ENCODE peak calls at places on chromosomes 12 and 14, in nine cellular contexts. H, K, F, G, Y, I, D, P and O are unnamed samples.

GRCh38 chr12:34208331-34209258 is 186.3 kb downstream of the ALG10 start:
- DNase-seq in H (no peak), K (peak), F (no peak), G (no peak), Y (no peak), I (no peak), D (no peak), P (no peak), O (no peak)

GRCh38 chr14:23057757-23058653 is 685 bp upstream of the CDH24 start:
- DNase-seq in H (peak), K (peak), F (peak), G (peak), Y (peak), I (peak), D (peak), P (peak), O (peak)

GRCh38 chr12:82708507-82708906 is 21.8 kb downstream of the TMTC2 start:
- DNase-seq in H (no peak), K (peak), F (no peak), G (no peak), Y (peak), I (no peak), D (no peak), P (no peak), O (no peak)

GRCh38 chr12:115606040-115606439 is 671.5 kb downstream of the MED13L start:
- DNase-seq in H (no peak), K (no peak), F (no peak), G (no peak), Y (no peak), I (no peak), D (no peak), P (no peak), O (no peak)

GRCh38 chr12:123118397-123118945 is 32.4 kb downstream of the PITPNM2 start:
- DNase-seq in H (no peak), K (no peak), F (no peak), G (no peak), Y (no peak), I (no peak), D (no peak), P (no peak), O (no peak)

GRCh38 chr14:102955636-102956035 is 33.2 kb downstream of the AMN start:
- DNase-seq in H (no peak), K (peak), F (no peak), G (no peak), Y (no peak), I (no peak), D (no peak), P (no peak), O (no peak)

GRCh38 chr14:31025335-31026075 is at the start of gene AP4S1:
- DNase-seq in H (peak), K (peak), F (no peak), G (peak), Y (no peak), I (peak), D (no peak), P (peak), O (peak)

GRCh38 chr12:95258146-95258545 is 40.5 kb downstream of the VEZT start:
- DNase-seq in H (peak), K (no peak), F (no peak), G (no peak), Y (no peak), I (no peak), D (no peak), P (no peak), O (no peak)

GRCh38 chr14:77912754-77913556 is 113.0 kb downstream of the ADCK1 start:
- DNase-seq in H (no peak), K (no peak), F (no peak), G (no peak), Y (no peak), I (no peak), D (no peak), P (no peak), O (no peak)

GRCh38 chr12:9731797-9732196 is 1.1 kb downstream of the CLECL1 start:
- DNase-seq in H (no peak), K (no peak), F (no peak), G (no peak), Y (no peak), I (no peak), D (no peak), P (no peak), O (no peak)

GRCh38 chr12:39541471-39541870 is 78.1 kb downstream of the ABCD2 start:
- DNase-seq in H (no peak), K (no peak), F (no peak), G (no peak), Y (no peak), I (no peak), D (no peak), P (no peak), O (no peak)

GRCh38 chr14:101719708-101720107 is 41.8 kb upstream of the PPP2R5C start:
- DNase-seq in H (no peak), K (no peak), F (no peak), G (no peak), Y (no peak), I (no peak), D (no peak), P (no peak), O (no peak)

DNA sequence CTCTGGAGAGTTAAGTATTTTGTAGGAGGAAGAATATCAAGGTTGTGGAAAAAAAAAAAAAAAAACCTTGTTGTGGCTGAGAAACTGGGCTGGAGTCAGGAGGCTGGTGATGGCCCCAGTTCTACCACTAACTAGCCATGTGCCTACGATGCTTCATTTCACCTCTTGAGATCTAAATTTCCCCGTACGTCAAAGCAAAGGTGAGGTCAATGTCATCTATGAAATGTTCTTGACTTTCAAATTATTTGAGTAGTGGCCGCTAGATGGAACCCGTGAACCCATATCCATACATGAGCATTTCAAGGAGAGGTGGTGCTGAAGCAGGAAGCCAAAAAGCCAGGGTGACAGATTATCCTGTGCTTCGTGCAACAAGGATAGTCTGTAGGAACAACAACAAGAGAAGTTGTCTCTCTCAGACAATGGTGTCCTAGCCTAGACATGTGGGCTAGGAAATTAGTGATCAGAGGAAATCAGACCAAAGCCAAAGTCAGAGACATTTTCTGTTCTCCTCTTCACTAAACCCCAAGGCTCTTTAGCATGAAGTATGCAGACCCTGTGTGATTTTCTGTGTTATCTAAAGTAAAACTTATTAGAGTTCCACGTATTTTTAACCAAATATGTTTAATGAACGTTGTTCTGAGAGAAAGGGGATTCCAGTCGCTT is 95.5 kb upstream of the ETV6 start:
- DNase-seq in H (peak), K (peak), F (peak), G (no peak), Y (peak), I (no peak), D (peak), P (peak), O (no peak)
- TF ChIP-seq CTCF in H (peak), K (peak), F (peak), G (peak), Y (peak), I (peak), D (peak), P (peak), O (peak)

DNA sequence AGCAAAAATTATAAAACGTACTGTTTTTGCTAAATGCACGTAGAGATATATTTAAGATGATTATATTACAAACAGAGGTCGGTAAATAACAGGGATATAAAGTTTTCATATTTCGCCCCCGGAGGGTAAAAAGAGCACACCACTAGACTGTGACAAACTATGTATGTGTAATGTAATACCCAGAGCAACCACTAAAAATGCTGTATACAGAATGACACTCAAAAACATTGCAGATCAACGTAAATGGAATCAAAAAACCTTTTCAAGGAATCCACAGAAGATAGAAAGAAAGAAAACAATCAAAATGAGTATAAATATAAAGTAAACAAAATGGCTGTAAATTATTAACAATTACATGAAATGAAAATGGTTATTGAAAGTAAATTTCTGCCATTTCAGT is 37.6 kb upstream of the PRB4 start:
- DNase-seq in H (no peak), K (peak), F (no peak), G (no peak), Y (no peak), I (no peak), D (no peak), P (no peak), O (no peak)
- TF ChIP-seq CTCF in H (no peak), K (peak), F (no peak), G (peak), Y (no peak), I (no peak), D (no peak), P (no peak), O (peak)

GRCh38 chr14:92203116-92203515 is 81.3 kb downstream of the CPSF2 start:
- DNase-seq in H (no peak), K (no peak), F (no peak), G (no peak), Y (no peak), I (no peak), D (no peak), P (no peak), O (no peak)

GRCh38 chr14:92204792-92205191 is 83.0 kb downstream of the CPSF2 start:
- DNase-seq in H (no peak), K (no peak), F (no peak), G (no peak), Y (no peak), I (no peak), D (no peak), P (no peak), O (no peak)

GRCh38 chr14:92198804-92199203 is 77.0 kb downstream of the CPSF2 start:
- DNase-seq in H (no peak), K (no peak), F (no peak), G (no peak), Y (no peak), I (no peak), D (no peak), P (no peak), O (no peak)

DNA sequence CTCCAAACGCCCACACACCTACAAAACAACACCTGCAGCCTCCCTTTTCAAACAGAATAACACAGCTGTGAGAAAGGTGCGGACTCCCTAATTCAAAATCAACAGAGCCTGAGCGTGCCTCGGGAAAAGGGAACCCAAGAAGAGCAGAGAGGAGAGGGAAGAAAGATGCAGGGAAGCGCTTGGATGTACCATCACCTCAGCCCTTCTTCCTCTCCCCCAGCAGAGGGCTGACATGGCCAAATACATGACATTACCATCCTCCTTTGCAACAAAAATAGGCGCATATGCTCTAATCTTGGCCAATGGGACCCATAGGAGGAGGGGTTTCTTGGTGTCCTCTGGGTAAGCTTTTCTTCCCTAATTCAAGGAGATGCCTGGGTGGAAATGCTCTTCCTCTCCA is 78.0 kb downstream of the CPSF2 start:
- DNase-seq in H (no peak), K (no peak), F (no peak), G (no peak), Y (no peak), I (no peak), D (no peak), P (no peak), O (no peak)
- TF ChIP-seq CTCF in H (no peak), K (peak), F (peak), G (no peak), Y (peak), I (no peak), D (no peak), P (no peak), O (peak)

GRCh38 chr12:81330480-81330879 is 252.6 kb downstream of the ACSS3 start:
- DNase-seq in H (no peak), K (no peak), F (no peak), G (no peak), Y (no peak), I (no peak), D (peak), P (no peak), O (no peak)
- TF ChIP-seq CTCF in H (no peak), K (peak), F (no peak), G (no peak), Y (no peak), I (no peak), D (no peak), P (no peak), O (no peak)

GRCh38 chr12:1665366-1665765 is 25.5 kb upstream of the ADIPOR2 start:
- DNase-seq in H (no peak), K (no peak), F (no peak), G (no peak), Y (no peak), I (no peak), D (no peak), P (no peak), O (no peak)

GRCh38 chr12:1661553-1662335 is 29.1 kb upstream of the ADIPOR2 start:
- DNase-seq in H (peak), K (peak), F (peak), G (peak), Y (no peak), I (peak), D (peak), P (peak), O (peak)

GRCh38 chr12:1662761-1663439 is 28.0 kb upstream of the ADIPOR2 start:
- DNase-seq in H (no peak), K (peak), F (no peak), G (peak), Y (peak), I (no peak), D (peak), P (peak), O (no peak)

GRCh38 chr12:1666215-1666614 is 24.7 kb upstream of the ADIPOR2 start:
- DNase-seq in H (no peak), K (no peak), F (no peak), G (no peak), Y (no peak), I (no peak), D (no peak), P (no peak), O (no peak)

DNA sequence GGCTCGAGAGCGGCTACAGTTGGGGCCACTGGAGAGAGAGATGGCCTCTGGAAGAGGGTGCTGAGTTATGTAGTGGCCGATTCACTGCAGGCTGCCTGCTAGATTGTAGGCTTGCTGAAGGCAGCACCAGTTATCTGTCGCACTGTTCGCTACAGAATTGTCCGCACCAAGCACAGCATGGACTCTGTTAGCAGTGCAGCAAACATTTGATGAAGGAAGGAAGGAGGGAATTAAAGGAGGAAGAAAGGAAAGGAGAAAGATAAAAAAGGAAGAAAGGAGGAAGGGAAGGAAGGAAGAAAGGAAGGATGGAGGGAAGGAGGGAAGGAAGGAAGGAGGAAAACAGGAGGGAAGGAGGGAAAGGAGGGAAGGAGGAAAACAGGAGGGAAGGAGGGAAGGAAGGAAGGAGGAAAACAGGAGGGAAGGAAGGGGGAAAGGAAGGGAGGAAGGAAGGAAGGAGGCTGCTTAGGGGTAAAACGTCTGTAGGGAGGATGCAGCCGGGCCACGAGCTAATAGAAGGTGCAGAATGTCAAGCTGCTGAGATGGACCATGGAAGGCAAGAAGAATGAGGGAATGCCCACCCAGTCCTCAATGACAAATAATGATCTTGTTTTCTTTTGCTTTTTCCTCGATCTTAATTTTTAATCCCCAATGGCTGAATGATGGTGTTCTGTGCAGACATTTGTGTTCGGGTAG is 27.3 kb upstream of the ADIPOR2 start:
- DNase-seq in H (no peak), K (no peak), F (no peak), G (no peak), Y (no peak), I (no peak), D (no peak), P (no peak), O (no peak)
- TF ChIP-seq CTCF in H (no peak), K (no peak), F (no peak), G (no peak), Y (no peak), I (no peak), D (no peak), P (no peak), O (no peak)

GRCh38 chr12:46679754-46680153 is 146.0 kb downstream of the SLC38A4 start:
- DNase-seq in H (no peak), K (no peak), F (no peak), G (no peak), Y (no peak), I (no peak), D (no peak), P (no peak), O (no peak)

GRCh38 chr12:46678441-46678840 is 147.4 kb downstream of the SLC38A4 start:
- DNase-seq in H (peak), K (no peak), F (no peak), G (no peak), Y (no peak), I (no peak), D (no peak), P (no peak), O (no peak)

GRCh38 chr12:46676396-46676795 is 149.4 kb downstream of the SLC38A4 start:
- DNase-seq in H (no peak), K (no peak), F (no peak), G (no peak), Y (no peak), I (no peak), D (no peak), P (no peak), O (no peak)

GRCh38 chr12:46676797-46677520 is 148.8 kb downstream of the SLC38A4 start:
- DNase-seq in H (peak), K (no peak), F (no peak), G (no peak), Y (no peak), I (no peak), D (no peak), P (no peak), O (no peak)

GRCh38 chr12:46677749-46678148 is 148.0 kb downstream of the SLC38A4 start:
- DNase-seq in H (peak), K (peak), F (no peak), G (no peak), Y (no peak), I (no peak), D (peak), P (no peak), O (no peak)
- TF ChIP-seq CTCF in H (peak), K (peak), F (peak), G (no peak), Y (peak), I (peak), D (peak), P (no peak), O (peak)

GRCh38 chr14:80356413-80356812 is 145.1 kb upstream of the DIO2 start:
- DNase-seq in H (no peak), K (peak), F (no peak), G (no peak), Y (no peak), I (no peak), D (peak), P (no peak), O (no peak)
- TF ChIP-seq CTCF in H (no peak), K (peak), F (peak), G (peak), Y (peak), I (no peak), D (peak), P (no peak), O (peak)